ENCODE peak calls at places on chromosomes 1 and 21, in seven cellular contexts. X, M, P, T, C, O and R are unnamed samples.
A peak's percentile ranks its signal among the peaks of the same experiment; 100 is the strongest.

GRCh38 chr1:37137018-37137417 is 102.7 kb upstream of the GRIK3 start:
- DNase-seq in X (no peak), M (no peak), C (no peak), T (no peak), O (no peak), P (no peak), R (no peak)

GRCh38 chr1:244346972-244347618 is 104.6 kb downstream of the ADSS2 start:
- DNase-seq in M (no peak), O (no peak), P (no peak), X (peak; percentile 83), C (no peak), T (no peak), R (no peak)

GRCh38 chr1:102834688-102835320 is 273.5 kb downstream of the COL11A1 start:
- DNase-seq in O (no peak), P (no peak), T (no peak), X (no peak), C (no peak), M (no peak), R (no peak)

GRCh38 chr1:155989242-155989991 is 11.1 kb upstream of the ARHGEF2 start:
- DNase-seq in O (peak; percentile 80), X (peak; percentile 76), T (peak; percentile 96), M (peak; percentile 75), P (peak; percentile 70), C (peak; percentile 79), R (peak; percentile 75)

GRCh38 chr1:157132602-157133167 is 5.5 kb downstream of the ETV3 start:
- DNase-seq in T (no peak), M (no peak), P (no peak), O (no peak), C (no peak), X (no peak), R (no peak)

GRCh38 chr1:33985166-33985565 is 121.3 kb downstream of the HMGB4 start:
- DNase-seq in X (no peak), P (no peak), T (no peak), C (no peak), M (no peak), O (no peak), R (no peak)

GRCh38 chr21:20802201-20802600 is 196.0 kb upstream of the NCAM2 start:
- DNase-seq in O (no peak), T (no peak), P (no peak), M (no peak), C (no peak), X (no peak), R (no peak)

GRCh38 chr1:7253118-7253480 is 467.8 kb downstream of the CAMTA1 start:
- DNase-seq in X (no peak), M (no peak), O (no peak), T (peak; percentile 57), C (peak; percentile 2), P (no peak), R (no peak)

GRCh38 chr1:117825414-117825813 is 104.0 kb downstream of the GDAP2 start:
- DNase-seq in T (no peak), M (no peak), X (no peak), O (no peak), C (no peak), P (no peak), R (no peak)

GRCh38 chr1:37989381-37989930 is 366 bp downstream of the SF3A3 start:
- DNase-seq in P (peak; percentile 30), C (peak; percentile 52), M (no peak), X (no peak), T (no peak), O (peak; percentile 73), R (peak; percentile 31)

GRCh38 chr21:29376556-29376955 is 77.8 kb downstream of the BACH1 start:
- DNase-seq in O (peak; percentile 59), P (no peak), M (peak; percentile 18), X (peak; percentile 12), T (no peak), C (peak; percentile 36), R (peak; percentile 42)

GRCh38 chr1:177547200-177547599 is 376.4 kb downstream of the BRINP2 start:
- DNase-seq in M (no peak), X (no peak), O (no peak), T (no peak), P (no peak), C (no peak), R (no peak)

GRCh38 chr1:228370941-228371740 is 35.5 kb downstream of the TRIM11 start:
- DNase-seq in T (no peak), O (peak; percentile 53), X (no peak), P (no peak), M (no peak), C (peak; percentile 64), R (no peak)

GRCh38 chr1:154427173-154428139 is 22.3 kb downstream of the IL6R start:
- DNase-seq in M (peak; percentile 84), T (no peak), O (peak; percentile 88), P (peak; percentile 59), C (peak; percentile 80), X (peak; percentile 45), R (peak; percentile 84)

GRCh38 chr1:72009756-72010441 is 272.4 kb downstream of the NEGR1 start:
- DNase-seq in X (peak; percentile 26), O (no peak), C (no peak), P (no peak), T (no peak), M (no peak), R (no peak)

GRCh38 chr1:166675213-166675612 is 164.1 kb upstream of the POGK start:
- DNase-seq in C (no peak), M (no peak), X (no peak), T (no peak), O (no peak), P (no peak), R (no peak)

GRCh38 chr1:33986389-33987095 is 122.7 kb downstream of the HMGB4 start:
- DNase-seq in X (no peak), C (peak; percentile 80), O (no peak), M (no peak), P (no peak), T (no peak), R (peak; percentile 16)

DNA sequence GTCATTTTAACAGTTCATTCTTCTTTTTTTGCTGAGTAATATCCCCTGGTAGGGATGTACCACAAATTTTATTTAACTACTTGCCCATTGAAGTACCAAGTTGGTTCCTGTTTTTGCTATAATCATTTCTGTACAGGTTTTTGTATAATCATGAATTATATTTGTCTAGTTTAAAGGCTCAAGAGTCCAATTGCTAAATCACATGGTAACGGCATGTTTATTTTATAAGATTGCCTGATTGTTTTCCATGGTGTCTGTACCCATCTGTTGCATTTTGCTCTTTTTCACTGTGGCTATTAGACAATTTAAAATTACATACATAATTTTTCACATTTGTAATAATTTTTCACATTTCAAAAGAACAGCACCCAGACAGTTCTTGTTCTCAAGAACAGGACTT is 891.1 kb downstream of the USP25 start:
- DNase-seq in O (no peak), P (no peak), M (no peak), T (no peak), X (no peak), C (no peak), R (no peak)
- TF ChIP-seq CTCF in O (no peak), P (no peak), M (no peak), T (no peak), X (no peak), C (no peak), R (no peak)

DNA sequence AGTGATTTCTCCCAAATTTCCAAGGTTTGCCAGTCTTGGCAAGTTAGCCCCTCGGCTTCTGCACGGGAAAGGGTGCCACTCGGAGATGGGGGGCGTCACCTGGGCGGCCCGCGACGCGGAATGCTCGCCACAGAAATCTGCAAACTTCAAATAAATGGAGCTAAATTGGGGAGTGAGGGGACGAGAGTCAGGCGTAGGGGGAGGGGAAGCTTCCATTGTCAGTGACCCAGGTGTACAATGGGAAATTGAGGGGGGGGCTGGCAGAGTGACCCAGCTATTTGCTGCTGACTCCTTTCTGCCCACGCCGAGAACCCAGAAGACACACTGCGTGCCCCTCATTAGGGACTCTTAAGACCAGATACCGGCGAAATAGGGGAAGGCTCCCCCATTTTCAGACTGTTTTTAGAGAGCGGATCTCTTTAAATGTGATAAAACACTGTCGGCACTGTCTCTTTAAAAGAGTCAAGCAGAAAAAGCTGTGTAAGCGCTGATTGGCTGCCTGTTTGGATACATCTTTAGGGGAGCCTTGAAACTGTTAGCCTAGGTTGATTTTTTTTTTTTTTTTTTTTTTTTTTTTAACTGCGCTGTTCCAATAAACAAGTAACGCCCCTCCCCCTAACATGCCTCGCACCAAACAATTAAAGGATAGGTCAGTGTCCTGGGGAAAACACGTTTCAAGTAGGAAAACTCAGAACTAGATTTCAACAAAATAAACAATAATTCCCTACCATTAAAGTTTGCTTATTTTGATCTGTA is 1.2 kb upstream of the SSBP3 start:
- DNase-seq in C (peak; percentile 86), X (peak; percentile 92), O (peak; percentile 55), T (no peak), P (peak; percentile 73), M (peak; percentile 90), R (peak; percentile 81)
- TF ChIP-seq POLR2A in C (no peak), X (no peak), O (peak; percentile 22), T (no peak), P (peak; percentile 14), M (peak; percentile 30), R (peak; percentile 46)

DNA sequence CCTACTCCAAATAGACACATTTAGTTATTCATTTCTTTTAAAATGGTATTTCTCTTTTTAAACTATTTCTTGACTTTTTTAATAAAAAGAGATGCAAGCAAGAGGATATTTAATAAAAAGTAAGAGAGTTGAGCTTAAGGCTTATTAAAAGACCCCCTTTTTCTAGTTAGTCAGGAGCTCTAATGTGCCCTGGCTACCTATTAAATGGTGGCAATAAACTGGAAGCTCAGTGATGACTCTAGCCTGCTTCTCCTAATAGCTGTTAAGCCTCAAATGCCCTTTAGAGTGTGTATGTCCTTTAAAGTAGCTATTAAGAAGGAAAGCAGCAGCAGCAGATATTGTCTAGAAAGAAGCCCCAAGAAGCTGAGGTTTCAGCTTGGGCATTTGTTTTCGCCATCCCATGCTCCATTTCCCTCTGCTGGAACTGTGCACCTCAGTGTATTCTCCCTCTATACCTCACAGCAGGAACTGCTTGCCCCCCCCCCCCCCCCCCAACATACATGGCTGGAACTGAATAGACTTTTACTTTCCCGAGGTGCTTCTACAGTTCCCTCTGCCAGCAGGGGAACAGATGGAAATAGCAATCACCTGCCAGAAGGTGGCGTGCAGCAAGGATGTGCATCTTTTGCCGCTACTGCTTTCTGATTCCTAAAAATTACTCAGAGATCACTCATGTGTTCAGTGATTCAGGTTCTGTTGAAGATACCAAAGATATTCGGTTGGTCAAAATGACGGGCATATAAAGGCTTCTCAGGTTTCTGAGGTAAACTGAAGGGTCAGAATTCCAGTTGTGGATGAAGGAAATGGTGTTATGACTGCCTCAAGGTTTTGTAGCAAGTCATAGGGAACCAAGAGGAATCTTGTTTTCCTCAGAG is 2.5 kb downstream of the RGS4 start:
- DNase-seq in P (no peak), M (peak; percentile 39), T (no peak), O (no peak), C (peak; percentile 84), X (peak; percentile 88), R (peak; percentile 46)
- H3K4me3 ChIP-seq in P (no peak overlapping the region), M (no peak overlapping the region), T (peak overlapping the region; percentile 42), O (no peak overlapping the region), C (no peak overlapping the region), X (peak overlapping the region; percentile 98), R (no peak overlapping the region)

GRCh38 chr1:40949563-40949962 is 29.9 kb upstream of the CTPS1 start:
- DNase-seq in T (no peak), X (no peak), C (no peak), O (no peak), M (no peak), P (no peak), R (no peak)

GRCh38 chr1:40955266-40955665 is 24.2 kb upstream of the CTPS1 start:
- DNase-seq in X (no peak), T (no peak), C (no peak), O (no peak), M (no peak), P (no peak), R (no peak)

GRCh38 chr1:40951943-40952743 is 27.4 kb upstream of the CTPS1 start:
- DNase-seq in X (peak; percentile 56), T (no peak), O (peak; percentile 84), P (peak; percentile 65), M (peak; percentile 74), C (peak; percentile 78), R (peak; percentile 77)

GRCh38 chr1:40956397-40956796 is 23.1 kb upstream of the CTPS1 start:
- DNase-seq in P (no peak), M (no peak), T (no peak), X (no peak), O (no peak), C (no peak), R (no peak)

GRCh38 chr1:40952744-40953315 is 26.7 kb upstream of the CTPS1 start:
- DNase-seq in T (no peak), P (no peak), M (no peak), O (no peak), C (no peak), X (no peak), R (no peak)
- TF ChIP-seq CTCF in T (no peak), P (peak; percentile 11), M (no peak), O (peak; percentile 14), C (no peak), X (no peak), R (no peak)